ENCODE peak calls at places on chromosome 22, in eight cellular contexts. M is HCT116, N is fibroblast of lung, C is spleen, S is dorsolateral prefrontal cortex, B is cardiac muscle cell, F is AG04450, O is Karpas-422. P is an unnamed sample.
A peak's percentile ranks its signal among the peaks of the same experiment; 100 is the strongest.

GRCh38 chr22:44709881-44710400 is 7.9 kb downstream of the PRR5 start:
- DNase-seq in C (peak; percentile 81), O (no peak), F (no peak), S (no peak), B (no peak), N (no peak), M (no peak), P (no peak)

GRCh38 chr22:24810043-24810749 is 4.2 kb downstream of the SGSM1 start:
- DNase-seq in M (no peak), O (no peak), F (no peak), C (no peak), S (peak; percentile 61), B (peak; percentile 32), N (no peak), P (no peak)

GRCh38 chr22:49202226-49202625 is 625.4 kb downstream of the BRD1 start:
- DNase-seq in F (no peak), O (no peak), B (no peak), M (no peak), S (no peak), N (no peak), C (peak; percentile 54), P (no peak)

GRCh38 chr22:21803859-21804258 is 63.6 kb downstream of the MAPK1 start:
- DNase-seq in N (no peak), B (no peak), M (no peak), O (no peak), F (no peak), S (no peak), C (no peak), P (no peak)

GRCh38 chr22:20641198-20641892 is 132.6 kb upstream of the SERPIND1 start:
- DNase-seq in F (no peak), O (no peak), N (no peak), B (no peak), C (no peak), M (no peak), S (no peak), P (no peak)

GRCh38 chr22:19723990-19724827 is 870 bp downstream of the GP1BB start:
- DNase-seq in F (no peak), O (no peak), M (no peak), B (peak; percentile 22), S (no peak), C (no peak), N (no peak), P (no peak)

GRCh38 chr22:33166206-33166605 is 108.0 kb upstream of the SYN3 start:
- DNase-seq in F (no peak), C (no peak), M (no peak), O (no peak), N (no peak), B (no peak), S (no peak), P (no peak)

GRCh38 chr22:47228767-47229166 is 466.3 kb downstream of the TBC1D22A start:
- DNase-seq in C (no peak), F (no peak), O (no peak), B (no peak), N (no peak), S (no peak), M (no peak), P (no peak)

GRCh38 chr22:20128619-20128901 is 3.0 kb upstream of the ZDHHC8 start:
- DNase-seq in B (no peak), C (no peak), N (no peak), M (no peak), S (no peak), O (no peak), F (no peak), P (no peak)

GRCh38 chr22:42904049-42904448 is 47.0 kb upstream of the ARFGAP3 start:
- DNase-seq in O (no peak), N (no peak), F (no peak), M (no peak), C (no peak), B (no peak), S (no peak), P (no peak)

GRCh38 chr22:19110064-19110458 is 12.2 kb downstream of the DGCR2 start:
- DNase-seq in S (no peak), F (no peak), O (no peak), N (no peak), M (no peak), B (no peak), C (no peak), P (no peak)

GRCh38 chr22:50529416-50530279 is at the start of gene TYMP:
- DNase-seq in N (no peak), S (no peak), M (no peak), B (no peak), O (no peak), F (no peak), C (no peak), P (no peak)

GRCh38 chr22:50528682-50529415 is 963 bp downstream of the TYMP start:
- DNase-seq in B (no peak), O (peak; percentile 56), M (no peak), N (no peak), C (no peak), S (no peak), F (no peak), P (no peak)

GRCh38 chr22:50531546-50532352 is 1.9 kb upstream of the TYMP start:
- DNase-seq in M (no peak), F (no peak), O (peak; percentile 90), C (peak; percentile 96), B (peak; percentile 84), N (peak; percentile 58), S (no peak), P (peak; percentile 37)

GRCh38 chr22:50530857-50531545 is 1.2 kb upstream of the TYMP start:
- DNase-seq in N (peak; percentile 86), S (no peak), C (peak; percentile 98), O (peak; percentile 95), B (peak; percentile 95), F (no peak), M (peak; percentile 76), P (peak; percentile 74)

DNA sequence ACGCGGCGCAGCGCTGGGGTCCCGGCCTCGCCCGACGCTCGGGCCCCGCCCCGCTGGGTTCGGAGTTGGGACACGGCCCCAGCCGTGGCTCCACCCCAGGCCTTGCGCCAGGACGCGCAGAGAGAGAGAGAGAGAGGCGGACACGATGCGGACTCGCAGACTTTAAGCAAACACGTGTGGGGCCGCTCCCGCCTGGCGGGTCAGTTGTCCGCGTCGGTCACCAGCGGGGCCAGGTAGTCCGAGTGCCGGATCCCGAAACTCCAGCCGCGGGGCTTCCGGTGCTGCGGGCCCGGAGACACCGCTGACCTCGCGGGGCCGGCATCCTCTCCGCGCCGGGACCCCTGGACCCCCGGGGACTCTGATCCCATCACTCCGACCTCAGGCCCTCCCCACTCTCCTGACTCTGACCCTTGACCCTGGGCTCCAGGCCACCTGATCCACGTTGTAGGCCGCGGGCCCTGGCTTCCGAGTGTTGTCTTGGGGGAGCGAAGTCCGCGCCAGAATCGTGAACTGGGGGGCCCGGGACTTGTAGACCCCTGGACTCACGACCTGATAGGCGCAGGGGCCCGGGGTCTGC is 556 bp upstream of the TYMP start:
- DNase-seq in N (peak; percentile 83), F (no peak), B (peak; percentile 94), C (peak; percentile 97), S (no peak), O (peak; percentile 74), M (peak; percentile 73), P (peak; percentile 65)
- H3K27ac ChIP-seq in N (no peak overlapping the region), F (no peak overlapping the region), B (no peak overlapping the region), C (peak overlapping the region; percentile 100), S (peak overlapping the region; percentile 87), O (peak overlapping the region; percentile 95), M (peak overlapping the region; percentile 100), P (no peak overlapping the region)

GRCh38 chr22:38740116-38740723 is 15.6 kb downstream of the SUN2 start:
- DNase-seq in O (no peak), F (no peak), S (no peak), M (no peak), C (no peak), B (no peak), N (no peak), P (no peak)
- H3K27ac ChIP-seq in O (no peak overlapping the region), F (no peak overlapping the region), S (peak overlapping the region; percentile 98), M (no peak overlapping the region), C (peak overlapping the region; percentile 38), B (no peak overlapping the region), N (no peak overlapping the region), P (no peak overlapping the region)

GRCh38 chr22:30841264-30841663 is 127.3 kb downstream of the MORC2 start:
- DNase-seq in M (no peak), B (peak; percentile 40), F (no peak), N (peak; percentile 37), C (no peak), S (no peak), O (no peak), P (no peak)

GRCh38 chr22:30837531-30837930 is 131.0 kb downstream of the MORC2 start:
- DNase-seq in C (no peak), N (no peak), F (no peak), M (no peak), O (no peak), S (peak; percentile 69), B (no peak), P (no peak)

GRCh38 chr22:30843245-30843644 is 125.3 kb downstream of the MORC2 start:
- DNase-seq in B (peak; percentile 24), S (no peak), M (no peak), N (peak; percentile 25), F (no peak), O (no peak), C (no peak), P (no peak)

GRCh38 chr22:30833328-30833727 is 135.2 kb downstream of the MORC2 start:
- DNase-seq in S (no peak), F (no peak), M (no peak), B (no peak), N (no peak), C (no peak), O (no peak), P (no peak)

GRCh38 chr22:30838111-30838510 is 130.5 kb downstream of the MORC2 start:
- DNase-seq in O (no peak), M (no peak), S (no peak), F (no peak), C (no peak), B (peak; percentile 3), N (peak; percentile 14), P (no peak)
- H3K27ac ChIP-seq in O (no peak overlapping the region), M (no peak overlapping the region), S (peak overlapping the region; percentile 76), F (no peak overlapping the region), C (no peak overlapping the region), B (no peak overlapping the region), N (no peak overlapping the region), P (no peak overlapping the region)

GRCh38 chr22:40679964-40680818 is 907 bp downstream of the MCHR1 start:
- DNase-seq in O (no peak), N (no peak), B (peak; percentile 37), F (no peak), M (no peak), C (no peak), S (no peak), P (no peak)
- H3K27ac ChIP-seq in O (no peak overlapping the region), N (no peak overlapping the region), B (no peak overlapping the region), F (peak overlapping the region; percentile 39), M (no peak overlapping the region), C (no peak overlapping the region), S (peak overlapping the region; percentile 61), P (no peak overlapping the region)

GRCh38 chr22:36954251-36955014 is 41.0 kb downstream of the CSF2RB start:
- DNase-seq in C (no peak), N (no peak), O (no peak), B (peak; percentile 14), S (no peak), M (no peak), F (no peak), P (no peak)
- H3K27ac ChIP-seq in C (peak overlapping the region; percentile 25), N (no peak overlapping the region), O (no peak overlapping the region), B (no peak overlapping the region), S (no peak overlapping the region), M (no peak overlapping the region), F (no peak overlapping the region), P (no peak overlapping the region)

DNA sequence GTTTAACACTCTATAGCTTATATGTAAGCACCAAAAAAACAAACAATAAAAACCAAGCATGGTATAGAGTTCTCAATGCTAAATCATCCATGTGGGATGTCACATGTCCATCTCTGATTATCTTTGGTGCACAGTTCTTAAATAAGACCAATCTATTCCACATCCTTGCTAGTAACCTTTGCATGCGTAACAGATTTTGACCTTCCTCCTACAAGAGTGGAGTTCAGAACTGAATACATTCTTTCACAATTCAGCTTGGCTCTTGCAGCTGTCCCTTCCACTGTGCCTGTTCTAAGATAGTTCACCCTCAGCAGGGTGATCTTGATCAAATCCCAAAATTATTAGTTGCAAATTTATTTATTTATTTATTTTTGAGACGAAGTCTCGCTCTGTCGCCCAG is 21.1 kb downstream of the PRR14L start:
- DNase-seq in N (no peak), O (no peak), C (no peak), M (no peak), F (no peak), S (no peak), B (no peak), P (no peak)
- H3K27ac ChIP-seq in N (no peak overlapping the region), O (no peak overlapping the region), C (no peak overlapping the region), M (no peak overlapping the region), F (no peak overlapping the region), S (no peak overlapping the region), B (no peak overlapping the region), P (no peak overlapping the region)